ENCODE peak calls at places on chromosomes 12 and 14, in seven cellular contexts. U is ovary, C is HepG2, T is GM23338, I is Peyer's patch, G is H1, J is psoas muscle. R is an unnamed sample. For H3K4me1, the result is how much of the 10 kb centered on the place peaks cover.

GRCh38 chr12:54680374-54680773 is 32.2 kb upstream of the DCD start:
- DNase-seq in G (peak), C (peak), J (no peak), T (peak), I (no peak), U (no peak), R (no peak)

GRCh38 chr12:904010-904414 is 45.5 kb downstream of the RAD52 start:
- DNase-seq in T (no peak), G (no peak), J (no peak), C (no peak), I (no peak), U (no peak), R (no peak)

GRCh38 chr12:49346659-49347306 is at the start of gene DNAJC22:
- DNase-seq in G (peak), I (no peak), T (peak), C (no peak), J (no peak), U (no peak), R (no peak)

GRCh38 chr14:59964251-59965007 is 44.5 kb downstream of the LRRC9 start:
- DNase-seq in T (no peak), U (no peak), G (no peak), I (no peak), J (no peak), C (no peak), R (no peak)

GRCh38 chr12:130977759-130978127 is 24.0 kb downstream of the ADGRD1 start:
- DNase-seq in T (no peak), G (no peak), C (no peak), J (no peak), U (no peak), I (no peak), R (no peak)

GRCh38 chr14:77543637-77544334 is 45.2 kb upstream of the ISM2 start:
- DNase-seq in C (no peak), G (no peak), U (no peak), J (no peak), T (no peak), I (no peak), R (no peak)

GRCh38 chr12:19643635-19644034 is 204.3 kb downstream of the AEBP2 start:
- DNase-seq in U (peak), J (no peak), G (no peak), T (peak), I (no peak), C (peak), R (no peak)

GRCh38 chr12:24008166-24008565 is 58.7 kb upstream of the SOX5 start:
- DNase-seq in I (no peak), G (no peak), U (no peak), T (no peak), C (no peak), J (no peak), R (no peak)

GRCh38 chr14:21268612-21269251 is 510 bp downstream of the HNRNPC start:
- DNase-seq in I (peak), G (no peak), C (peak), J (peak), T (peak), U (no peak), R (no peak)

GRCh38 chr12:23816394-23816851 is 133.0 kb downstream of the SOX5 start:
- DNase-seq in C (peak), U (no peak), T (peak), I (no peak), J (no peak), G (peak), R (no peak)

GRCh38 chr14:55928316-55928715 is 189.9 kb upstream of the PELI2 start:
- DNase-seq in T (no peak), U (no peak), C (no peak), J (no peak), I (no peak), G (no peak), R (no peak)

GRCh38 chr12:2484141-2484776 is 310.5 kb upstream of the FKBP4 start:
- DNase-seq in I (no peak), G (no peak), T (no peak), U (no peak), C (no peak), J (no peak), R (no peak)

GRCh38 chr14:89013098-89013504 is 188.7 kb downstream of the TTC8 start:
- DNase-seq in J (no peak), G (peak), I (peak), T (peak), U (no peak), C (peak), R (no peak)

GRCh38 chr14:67505254-67505653 is 16.7 kb upstream of the TMEM229B start:
- DNase-seq in J (no peak), G (no peak), I (no peak), U (no peak), T (no peak), C (no peak), R (no peak)

GRCh38 chr14:95609398-95609990 is 74.6 kb downstream of the GLRX5 start:
- DNase-seq in J (no peak), C (peak), G (peak), T (peak), I (no peak), U (peak), R (no peak)

GRCh38 chr12:108289342-108290131 is 49.6 kb downstream of the CMKLR1 start:
- DNase-seq in U (no peak), T (no peak), J (peak), I (no peak), C (no peak), G (no peak), R (no peak)

GRCh38 chr14:38135096-38135495 is 72.6 kb upstream of the SSTR1 start:
- DNase-seq in U (no peak), C (no peak), T (no peak), G (no peak), I (no peak), J (no peak), R (no peak)

GRCh38 chr14:26255213-26255612 is 342.6 kb downstream of the NOVA1 start:
- DNase-seq in G (no peak), T (peak), U (no peak), C (no peak), J (no peak), I (no peak), R (no peak)

GRCh38 chr12:122137229-122137628 is 36.8 kb downstream of the IL31 start:
- DNase-seq in I (no peak), G (no peak), J (no peak), C (no peak), U (no peak), T (peak), R (no peak)

GRCh38 chr12:47276253-47277070 is 196.7 kb upstream of the AMIGO2 start:
- DNase-seq in I (peak), G (no peak), J (no peak), C (peak), T (no peak), U (no peak), R (no peak)

GRCh38 chr14:60777856-60778578 is 43.5 kb downstream of the MNAT1 start:
- DNase-seq in T (no peak), G (no peak), C (no peak), J (no peak), I (no peak), U (no peak), R (no peak)

GRCh38 chr12:57224973-57225679 is 4.4 kb upstream of the SHMT2 start:
- DNase-seq in G (peak), U (peak), T (peak), I (peak), C (no peak), J (no peak), R (peak)

GRCh38 chr12:64633940-64634337 is 23.6 kb downstream of the RASSF3 start:
- DNase-seq in U (no peak), J (no peak), I (peak), G (no peak), T (no peak), C (peak), R (peak)

GRCh38 chr12:113467514-113468364 is 3.9 kb downstream of the LHX5 start:
- DNase-seq in T (peak), G (peak), J (no peak), C (no peak), I (no peak), U (no peak), R (no peak)

GRCh38 chr12:60279224-60279623 is 683.4 kb downstream of the SLC16A7 start:
- DNase-seq in U (no peak), I (no peak), T (no peak), J (no peak), G (no peak), C (no peak), R (no peak)

GRCh38 chr12:113056631-113057488 is at the start of gene DTX1:
- DNase-seq in J (peak), G (no peak), C (no peak), U (no peak), I (peak), T (peak), R (no peak)

GRCh38 chr12:117100851-117101673 is 1.8 kb upstream of the TESC start:
- DNase-seq in I (no peak), U (no peak), T (no peak), G (no peak), J (no peak), C (no peak), R (no peak)

GRCh38 chr14:20278414-20278813 is 27.3 kb downstream of the TTC5 start:
- DNase-seq in C (no peak), T (no peak), G (no peak), I (peak), J (no peak), U (peak), R (peak)

GRCh38 chr12:93322784-93323183 is 54.9 kb upstream of the NUDT4 start:
- DNase-seq in C (no peak), G (no peak), J (no peak), U (no peak), I (no peak), T (no peak), R (no peak)

GRCh38 chr14:66606826-66607225 is 98.9 kb downstream of the GPHN start:
- DNase-seq in C (no peak), T (no peak), G (no peak), U (no peak), I (no peak), J (no peak), R (no peak)

GRCh38 chr12:75345531-75345930 is 11.1 kb downstream of the GLIPR1L1 start:
- DNase-seq in J (no peak), G (no peak), C (no peak), I (no peak), U (no peak), T (no peak), R (no peak)

GRCh38 chr12:56520025-56520810 is 1.4 kb upstream of the RBMS2 start:
- DNase-seq in I (no peak), C (no peak), G (no peak), T (peak), U (no peak), J (no peak), R (no peak)

GRCh38 chr14:55281316-55281839 is 10.2 kb downstream of the FBXO34 start:
- DNase-seq in I (no peak), J (no peak), U (no peak), G (no peak), C (no peak), T (no peak), R (no peak)

GRCh38 chr14:33998263-33998662 is 47.4 kb upstream of the EGLN3 start:
- DNase-seq in J (no peak), C (no peak), U (no peak), T (no peak), G (no peak), I (no peak), R (no peak)

GRCh38 chr12:89453579-89453978 is 71.0 kb downstream of the GALNT4 start:
- DNase-seq in C (peak), J (no peak), I (no peak), T (no peak), G (no peak), U (no peak), R (no peak)

GRCh38 chr12:69065804-69066203 is 132.8 kb upstream of the CPM start:
- DNase-seq in G (no peak), U (no peak), C (no peak), J (no peak), I (no peak), T (no peak), R (no peak)

GRCh38 chr14:69088523-69089445 is 64.1 kb downstream of the DCAF5 start:
- DNase-seq in T (no peak), U (no peak), I (no peak), C (no peak), J (no peak), G (no peak), R (no peak)
- H3K4me1 ChIP-seq in T (under half), U (under half), I (under half), C (under half), J (under half), G (under half), R (under half)

GRCh38 chr12:62158416-62159360 is 101.5 kb upstream of the USP15 start:
- DNase-seq in U (no peak), T (no peak), J (no peak), I (no peak), G (no peak), C (no peak), R (no peak)
- H3K4me1 ChIP-seq in U (under half), T (under half), J (under half), I (under half), G (under half), C (under half), R (under half)

DNA sequence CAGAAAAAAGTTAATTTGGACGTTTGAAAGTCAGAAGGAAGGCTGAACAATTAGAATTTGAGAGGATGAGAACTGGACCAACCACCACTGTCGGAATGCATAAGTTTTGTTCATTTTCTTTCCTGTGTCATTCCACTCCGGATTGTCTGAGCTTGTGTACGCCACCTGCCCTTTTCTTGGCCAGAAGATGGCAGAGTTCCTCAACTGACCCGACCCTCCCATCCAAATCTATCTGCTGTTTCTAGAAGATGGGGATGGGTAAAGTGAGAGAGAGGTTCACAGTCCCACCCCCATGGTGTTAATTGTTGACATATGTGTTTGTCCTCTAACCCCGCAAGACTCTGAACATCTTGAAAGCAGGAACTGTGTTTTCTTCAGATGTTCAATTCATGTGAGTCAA is 388.0 kb downstream of the VRK1 start:
- DNase-seq in T (peak), J (no peak), I (no peak), U (no peak), G (peak), C (no peak), R (no peak)
- H3K4me1 ChIP-seq in T (under half), J (under half), I (under half), U (under half), G (under half), C (under half), R (under half)

GRCh38 chr14:100982356-100982755 is 78.8 kb upstream of the RTL1 start:
- DNase-seq in T (no peak), G (no peak), I (no peak), C (no peak), U (no peak), J (no peak), R (no peak)
- H3K4me1 ChIP-seq in T (under half), G (under half), I (under half), C (under half), U (under half), J (under half), R (under half)

DNA sequence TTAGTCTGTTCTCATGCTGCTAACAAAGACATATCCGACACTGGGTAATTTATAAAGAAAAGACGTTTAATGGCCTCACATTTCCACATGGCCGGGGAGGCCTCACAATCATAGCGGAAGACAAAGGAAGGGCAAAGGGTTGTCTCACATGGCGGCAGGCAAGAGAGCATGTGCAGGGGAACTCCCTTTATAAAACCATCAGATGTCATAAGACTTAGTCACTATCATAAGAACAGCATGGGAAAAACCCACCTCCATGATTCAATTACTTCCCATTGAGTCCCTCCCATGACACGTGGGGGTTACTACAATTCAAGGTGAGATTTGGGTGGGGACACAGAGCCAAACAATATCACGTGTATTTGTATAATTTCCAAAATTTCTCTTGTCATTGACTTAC is 5.5 kb upstream of the LMNTD1 start:
- DNase-seq in T (no peak), I (no peak), J (no peak), C (no peak), U (no peak), G (no peak), R (no peak)
- H3K4me1 ChIP-seq in T (under half), I (under half), J (under half), C (under half), U (under half), G (under half), R (under half)

GRCh38 chr12:11718105-11718504 is 68.6 kb downstream of the ETV6 start:
- DNase-seq in T (no peak), U (no peak), I (no peak), G (no peak), J (no peak), C (no peak), R (no peak)

GRCh38 chr12:11722071-11722470 is 72.6 kb downstream of the ETV6 start:
- DNase-seq in G (no peak), T (no peak), I (no peak), U (no peak), C (no peak), J (no peak), R (no peak)

GRCh38 chr12:11717533-11717961 is 68.1 kb downstream of the ETV6 start:
- DNase-seq in T (no peak), C (peak), G (no peak), U (no peak), J (no peak), I (peak), R (no peak)

GRCh38 chr12:11718768-11719253 is 69.3 kb downstream of the ETV6 start:
- DNase-seq in G (no peak), U (no peak), C (no peak), T (no peak), I (no peak), J (no peak), R (no peak)

DNA sequence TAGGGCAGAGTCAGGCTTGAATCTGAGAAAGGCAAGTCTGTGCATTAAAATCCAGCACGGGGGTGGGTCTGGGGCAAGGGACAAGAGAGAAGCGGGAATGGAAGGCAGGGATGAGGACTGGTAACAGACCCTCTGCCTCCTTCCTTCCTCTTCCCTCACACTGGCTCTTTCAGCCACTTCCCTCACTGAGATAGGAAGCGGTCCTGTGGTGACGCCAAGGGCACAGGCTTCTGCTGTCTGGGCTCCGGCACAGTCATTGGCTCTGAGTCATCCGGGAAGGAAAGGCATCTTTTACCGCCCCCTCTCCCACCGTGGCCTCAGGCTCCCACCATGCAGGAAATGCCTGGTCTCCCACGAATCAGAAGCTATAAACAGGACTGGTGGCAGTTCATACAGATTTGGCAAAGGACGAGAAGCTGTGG is 70.2 kb downstream of the ETV6 start:
- DNase-seq in G (no peak), U (no peak), C (no peak), T (peak), I (peak), J (peak), R (peak)
- H3K4me1 ChIP-seq in G (under half), U (under half), C (under half), T (under half), I (under half), J (under half), R (half or more)

GRCh38 chr14:99188721-99189120 is 83.3 kb downstream of the BCL11B start:
- DNase-seq in J (no peak), C (no peak), I (no peak), T (peak), G (peak), U (no peak), R (no peak)
- H3K4me1 ChIP-seq in J (under half), C (under half), I (under half), T (under half), G (under half), U (under half), R (under half)

R was measured in lower lobe of right lung.